ENCODE peak calls at places on chromosome 12, in nine cellular contexts. O is posterior cingulate gyrus; V is HT1080; Q is Right ventricle myocardium superior; N is AML-193; C is naive thymus-derived CD8-positive, alpha-beta T cell; F is kidney tubule cell; P is fibroblast of lung; R is natural killer cell treated with Interleukin-12 subunit alpha and Interleukin-12 subunit beta and Interleukin-15 and Interleukin-18, amount 100 ng/mL, for 72 hours. L is an unnamed sample.

GRCh38 chr12:68446896-68447806 is 115.0 kb upstream of the MDM1 start:
- DNase-seq in P (no peak), R (no peak), F (no peak), C (no peak), O (no peak), Q (no peak), N (peak), V (no peak), L (no peak)

GRCh38 chr12:25853696-25854095 is 104.8 kb upstream of the RASSF8 start:
- DNase-seq in V (no peak), F (no peak), R (no peak), N (no peak), C (no peak), O (no peak), P (no peak), Q (no peak), L (no peak)

GRCh38 chr12:90043264-90043663 is 334.6 kb upstream of the ATP2B1 start:
- DNase-seq in F (peak), N (no peak), Q (no peak), V (peak), P (peak), O (no peak), R (no peak), C (no peak), L (no peak)

GRCh38 chr12:95848575-95849388 is 10.0 kb upstream of the SNRPF start:
- DNase-seq in V (peak), O (no peak), F (peak), Q (no peak), R (no peak), C (no peak), P (peak), N (peak), L (no peak)

GRCh38 chr12:130589391-130590317 is 126.4 kb downstream of the RIMBP2 start:
- DNase-seq in C (no peak), Q (no peak), V (no peak), P (no peak), R (no peak), F (no peak), N (no peak), O (no peak), L (no peak)

GRCh38 chr12:132558861-132559623 is 51.3 kb downstream of the LRCOL1 start:
- DNase-seq in V (no peak), Q (no peak), C (no peak), O (no peak), N (no peak), F (peak), R (no peak), P (no peak), L (no peak)

GRCh38 chr12:130523208-130523607 is 185.5 kb downstream of the PIWIL1 start:
- DNase-seq in F (no peak), O (no peak), R (no peak), V (no peak), P (no peak), Q (no peak), C (no peak), N (no peak), L (no peak)

GRCh38 chr12:116376354-116377193 is 99.1 kb upstream of the MED13L start:
- DNase-seq in Q (no peak), P (peak), R (no peak), N (no peak), C (no peak), O (no peak), V (peak), F (peak), L (peak)

GRCh38 chr12:115944851-115945496 is 332.5 kb downstream of the MED13L start:
- DNase-seq in N (no peak), V (no peak), C (no peak), O (no peak), Q (no peak), P (no peak), R (no peak), F (no peak), L (no peak)

GRCh38 chr12:88909510-88909909 is 329.2 kb upstream of the KITLG start:
- DNase-seq in O (no peak), N (no peak), F (no peak), R (no peak), C (no peak), V (no peak), Q (no peak), P (no peak), L (no peak)

GRCh38 chr12:84497819-84498218 is 414.8 kb downstream of the SLC6A15 start:
- DNase-seq in Q (no peak), N (no peak), P (peak), R (no peak), F (peak), O (no peak), C (no peak), V (no peak), L (no peak)